ENCODE peak calls at places on chromosomes 16 and 17, in eight cellular contexts. One of them, this sample, is unnamed.

GRCh38 chr16:48687421-48688038 is 77.5 kb upstream of the N4BP1 start:
- DNase-seq in substantia nigra: peak
- DNase-seq in GM19239: peak
- DNase-seq in GM04504: peak
- DNase-seq in CD4-positive, CD25-positive, alpha-beta regulatory T cell: no peak
- DNase-seq in stimulated activated CD4-positive, alpha-beta T cell treated with anti-CD3 and anti-CD28 coated beads, TNF-alpha, amount 100 ng/mL, for 24 hours: no peak
- DNase-seq in NB4: peak
- DNase-seq in T-helper 17 cell: no peak
- DNase-seq in this sample: peak

GRCh38 chr16:6193718-6194117 is 1096.1 kb upstream of the EEF2KMT start:
- DNase-seq in NB4: peak
- DNase-seq in GM04504: no peak
- DNase-seq in GM19239: no peak
- DNase-seq in stimulated activated CD4-positive, alpha-beta T cell treated with anti-CD3 and anti-CD28 coated beads, TNF-alpha, amount 100 ng/mL, for 24 hours: no peak
- DNase-seq in T-helper 17 cell: no peak
- DNase-seq in CD4-positive, CD25-positive, alpha-beta regulatory T cell: no peak
- DNase-seq in substantia nigra: no peak
- DNase-seq in this sample: peak

GRCh38 chr17:50210249-50211225 is 9.1 kb upstream of the COL1A1 start:
- DNase-seq in GM19239: no peak
- DNase-seq in stimulated activated CD4-positive, alpha-beta T cell treated with anti-CD3 and anti-CD28 coated beads, TNF-alpha, amount 100 ng/mL, for 24 hours: no peak
- DNase-seq in substantia nigra: no peak
- DNase-seq in GM04504: peak
- DNase-seq in T-helper 17 cell: no peak
- DNase-seq in CD4-positive, CD25-positive, alpha-beta regulatory T cell: no peak
- DNase-seq in NB4: peak
- DNase-seq in this sample: no peak

GRCh38 chr16:10490141-10490540 is 90.3 kb downstream of the EMP2 start:
- DNase-seq in GM19239: no peak
- DNase-seq in CD4-positive, CD25-positive, alpha-beta regulatory T cell: no peak
- DNase-seq in T-helper 17 cell: no peak
- DNase-seq in stimulated activated CD4-positive, alpha-beta T cell treated with anti-CD3 and anti-CD28 coated beads, TNF-alpha, amount 100 ng/mL, for 24 hours: no peak
- DNase-seq in NB4: no peak
- DNase-seq in substantia nigra: no peak
- DNase-seq in GM04504: no peak
- DNase-seq in this sample: no peak

GRCh38 chr17:42305543-42306384 is 17.5 kb downstream of the STAT5A start:
- DNase-seq in T-helper 17 cell: no peak
- DNase-seq in GM04504: no peak
- DNase-seq in NB4: no peak
- DNase-seq in CD4-positive, CD25-positive, alpha-beta regulatory T cell: no peak
- DNase-seq in stimulated activated CD4-positive, alpha-beta T cell treated with anti-CD3 and anti-CD28 coated beads, TNF-alpha, amount 100 ng/mL, for 24 hours: no peak
- DNase-seq in GM19239: no peak
- DNase-seq in substantia nigra: no peak
- DNase-seq in this sample: no peak

GRCh38 chr16:65176603-65177002 is 54.7 kb upstream of the CDH11 start:
- DNase-seq in GM19239: no peak
- DNase-seq in substantia nigra: no peak
- DNase-seq in GM04504: peak
- DNase-seq in CD4-positive, CD25-positive, alpha-beta regulatory T cell: no peak
- DNase-seq in T-helper 17 cell: no peak
- DNase-seq in NB4: no peak
- DNase-seq in stimulated activated CD4-positive, alpha-beta T cell treated with anti-CD3 and anti-CD28 coated beads, TNF-alpha, amount 100 ng/mL, for 24 hours: no peak
- DNase-seq in this sample: no peak

GRCh38 chr17:35788504-35788998 is 6.9 kb downstream of the MMP28 start:
- DNase-seq in CD4-positive, CD25-positive, alpha-beta regulatory T cell: no peak
- DNase-seq in substantia nigra: no peak
- DNase-seq in GM04504: peak
- DNase-seq in GM19239: no peak
- DNase-seq in NB4: no peak
- DNase-seq in stimulated activated CD4-positive, alpha-beta T cell treated with anti-CD3 and anti-CD28 coated beads, TNF-alpha, amount 100 ng/mL, for 24 hours: no peak
- DNase-seq in T-helper 17 cell: no peak
- DNase-seq in this sample: no peak

GRCh38 chr17:58615768-58616659 is 75.8 kb downstream of the TEX14 start:
- DNase-seq in T-helper 17 cell: no peak
- DNase-seq in stimulated activated CD4-positive, alpha-beta T cell treated with anti-CD3 and anti-CD28 coated beads, TNF-alpha, amount 100 ng/mL, for 24 hours: no peak
- DNase-seq in CD4-positive, CD25-positive, alpha-beta regulatory T cell: no peak
- DNase-seq in GM04504: no peak
- DNase-seq in substantia nigra: no peak
- DNase-seq in GM19239: peak
- DNase-seq in NB4: no peak
- DNase-seq in this sample: peak

GRCh38 chr17:80892019-80892855 is 99.4 kb upstream of the CHMP6 start:
- DNase-seq in NB4: peak
- DNase-seq in substantia nigra: no peak
- DNase-seq in GM19239: peak
- DNase-seq in stimulated activated CD4-positive, alpha-beta T cell treated with anti-CD3 and anti-CD28 coated beads, TNF-alpha, amount 100 ng/mL, for 24 hours: peak
- DNase-seq in GM04504: peak
- DNase-seq in T-helper 17 cell: peak
- DNase-seq in CD4-positive, CD25-positive, alpha-beta regulatory T cell: peak
- DNase-seq in this sample: peak

GRCh38 chr17:78559749-78560368 is 17.3 kb downstream of the DNAH17 start:
- DNase-seq in substantia nigra: no peak
- DNase-seq in CD4-positive, CD25-positive, alpha-beta regulatory T cell: no peak
- DNase-seq in T-helper 17 cell: no peak
- DNase-seq in NB4: no peak
- DNase-seq in GM04504: no peak
- DNase-seq in stimulated activated CD4-positive, alpha-beta T cell treated with anti-CD3 and anti-CD28 coated beads, TNF-alpha, amount 100 ng/mL, for 24 hours: no peak
- DNase-seq in GM19239: no peak
- DNase-seq in this sample: no peak

GRCh38 chr16:67150058-67150832 is 553 bp downstream of the B3GNT9 start:
- DNase-seq in CD4-positive, CD25-positive, alpha-beta regulatory T cell: no peak
- DNase-seq in stimulated activated CD4-positive, alpha-beta T cell treated with anti-CD3 and anti-CD28 coated beads, TNF-alpha, amount 100 ng/mL, for 24 hours: no peak
- DNase-seq in NB4: peak
- DNase-seq in T-helper 17 cell: no peak
- DNase-seq in GM04504: no peak
- DNase-seq in substantia nigra: no peak
- DNase-seq in GM19239: peak
- DNase-seq in this sample: no peak

GRCh38 chr16:16828913-16829398 is 450.0 kb downstream of the NPIPA7 start:
- DNase-seq in GM04504: no peak
- DNase-seq in GM19239: no peak
- DNase-seq in NB4: peak
- DNase-seq in T-helper 17 cell: no peak
- DNase-seq in CD4-positive, CD25-positive, alpha-beta regulatory T cell: no peak
- DNase-seq in substantia nigra: no peak
- DNase-seq in stimulated activated CD4-positive, alpha-beta T cell treated with anti-CD3 and anti-CD28 coated beads, TNF-alpha, amount 100 ng/mL, for 24 hours: no peak
- DNase-seq in this sample: peak

GRCh38 chr16:1325673-1326371 is 7.6 kb upstream of the BAIAP3 start:
- DNase-seq in NB4: no peak
- DNase-seq in GM04504: no peak
- DNase-seq in stimulated activated CD4-positive, alpha-beta T cell treated with anti-CD3 and anti-CD28 coated beads, TNF-alpha, amount 100 ng/mL, for 24 hours: no peak
- DNase-seq in CD4-positive, CD25-positive, alpha-beta regulatory T cell: no peak
- DNase-seq in T-helper 17 cell: no peak
- DNase-seq in GM19239: no peak
- DNase-seq in substantia nigra: no peak
- DNase-seq in this sample: no peak

GRCh38 chr16:4500283-4500682 is 24.1 kb downstream of the HMOX2 start:
- DNase-seq in NB4: no peak
- DNase-seq in GM04504: peak
- DNase-seq in GM19239: no peak
- DNase-seq in substantia nigra: peak
- DNase-seq in CD4-positive, CD25-positive, alpha-beta regulatory T cell: no peak
- DNase-seq in stimulated activated CD4-positive, alpha-beta T cell treated with anti-CD3 and anti-CD28 coated beads, TNF-alpha, amount 100 ng/mL, for 24 hours: no peak
- DNase-seq in T-helper 17 cell: no peak
- DNase-seq in this sample: no peak

GRCh38 chr17:62688398-62689140 is 61.1 kb downstream of the MRC2 start:
- DNase-seq in stimulated activated CD4-positive, alpha-beta T cell treated with anti-CD3 and anti-CD28 coated beads, TNF-alpha, amount 100 ng/mL, for 24 hours: no peak
- DNase-seq in NB4: no peak
- DNase-seq in GM04504: no peak
- DNase-seq in CD4-positive, CD25-positive, alpha-beta regulatory T cell: no peak
- DNase-seq in substantia nigra: peak
- DNase-seq in GM19239: no peak
- DNase-seq in T-helper 17 cell: no peak
- DNase-seq in this sample: no peak

GRCh38 chr17:22669721-22670120 is 977.4 kb downstream of the KCNJ18 start:
- DNase-seq in CD4-positive, CD25-positive, alpha-beta regulatory T cell: no peak
- DNase-seq in stimulated activated CD4-positive, alpha-beta T cell treated with anti-CD3 and anti-CD28 coated beads, TNF-alpha, amount 100 ng/mL, for 24 hours: no peak
- DNase-seq in GM04504: no peak
- DNase-seq in T-helper 17 cell: no peak
- DNase-seq in substantia nigra: no peak
- DNase-seq in NB4: no peak
- DNase-seq in GM19239: no peak
- DNase-seq in this sample: no peak

GRCh38 chr16:799111-799947 is 1.2 kb downstream of the GNG13 start:
- DNase-seq in substantia nigra: no peak
- DNase-seq in stimulated activated CD4-positive, alpha-beta T cell treated with anti-CD3 and anti-CD28 coated beads, TNF-alpha, amount 100 ng/mL, for 24 hours: no peak
- DNase-seq in T-helper 17 cell: no peak
- DNase-seq in GM04504: no peak
- DNase-seq in NB4: peak
- DNase-seq in GM19239: no peak
- DNase-seq in CD4-positive, CD25-positive, alpha-beta regulatory T cell: no peak
- DNase-seq in this sample: no peak

GRCh38 chr16:85138825-85139627 is 26.8 kb upstream of the CIBAR2 start:
- DNase-seq in CD4-positive, CD25-positive, alpha-beta regulatory T cell: no peak
- DNase-seq in stimulated activated CD4-positive, alpha-beta T cell treated with anti-CD3 and anti-CD28 coated beads, TNF-alpha, amount 100 ng/mL, for 24 hours: no peak
- DNase-seq in substantia nigra: no peak
- DNase-seq in NB4: no peak
- DNase-seq in T-helper 17 cell: no peak
- DNase-seq in GM19239: no peak
- DNase-seq in GM04504: no peak
- DNase-seq in this sample: no peak